ENCODE peak calls at places on chromosomes 3 and 15, in four cellular contexts. U is HFF-Myc; C is BJ; M is activated effector memory CD4-positive, alpha-beta T cell treated with anti-CD3 and anti-CD28 coated beads, Interleukin-2, amount 50 U/mL, for 16 hours. R is an unnamed sample.

GRCh38 chr3:114878119-114878839 is 268.8 kb downstream of the ZBTB20 start:
- DNase-seq in U (no peak), C (no peak), M (no peak), R (no peak)

GRCh38 chr3:132174500-132174899 is 139.7 kb upstream of the CPNE4 start:
- DNase-seq in U (no peak), C (no peak), M (no peak), R (no peak)

GRCh38 chr3:78765671-78766485 is 1001.9 kb downstream of the ROBO1 start:
- DNase-seq in U (no peak), C (peak), M (no peak), R (no peak)

GRCh38 chr3:121883507-121883906 is 10.7 kb upstream of the SLC15A2 start:
- DNase-seq in U (peak), C (no peak), M (no peak), R (no peak)

GRCh38 chr15:67859331-67859946 is 19.6 kb upstream of the RNU6-1 start:
- DNase-seq in U (no peak), C (no peak), M (no peak), R (no peak)

GRCh38 chr3:52781741-52782140 is 4.3 kb downstream of the ITIH1 start:
- DNase-seq in U (no peak), C (no peak), M (no peak), R (no peak)

GRCh38 chr3:54120657-54121403 is 1.5 kb upstream of the CACNA2D3 start:
- DNase-seq in U (no peak), C (no peak), M (no peak), R (no peak)

GRCh38 chr15:71357357-71357756 is 242.1 kb downstream of the THSD4 start:
- DNase-seq in U (no peak), C (no peak), M (no peak), R (no peak)

GRCh38 chr3:129061077-129061887 is 703 bp downstream of the GP9 start:
- DNase-seq in U (no peak), C (no peak), M (no peak), R (no peak)

GRCh38 chr3:196486263-196486662 is 17.3 kb downstream of the RNF168 start:
- DNase-seq in U (no peak), C (no peak), M (peak), R (no peak)

GRCh38 chr15:73190189-73190601 is 137.9 kb downstream of the NEO1 start:
- DNase-seq in U (no peak), C (peak), M (no peak), R (no peak)

GRCh38 chr15:88681610-88682221 is 42.9 kb downstream of the ISG20 start:
- DNase-seq in U (no peak), C (no peak), M (no peak), R (no peak)

GRCh38 chr3:67381667-67382272 is 272.6 kb downstream of the SUCLG2 start:
- DNase-seq in U (no peak), C (no peak), M (no peak), R (no peak)

GRCh38 chr15:63060699-63061098 is 18.2 kb downstream of the TPM1 start:
- DNase-seq in U (no peak), C (no peak), M (no peak), R (no peak)

GRCh38 chr15:63015618-63016017 is 26.9 kb upstream of the TPM1 start:
- DNase-seq in U (no peak), C (no peak), M (no peak), R (no peak)

GRCh38 chr3:119898478-119899177 is 116.7 kb downstream of the NR1I2 start:
- DNase-seq in U (no peak), C (no peak), M (no peak), R (no peak)

GRCh38 chr3:31462050-31462569 is 70.6 kb upstream of the STT3B start:
- DNase-seq in U (no peak), C (no peak), M (peak), R (peak)

GRCh38 chr3:182879031-182879611 is 85.8 kb downstream of the ATP11B start:
- DNase-seq in U (no peak), C (no peak), M (no peak), R (no peak)

GRCh38 chr3:72473156-72473555 is 375.1 kb downstream of the SHQ1 start:
- DNase-seq in U (no peak), C (no peak), M (no peak), R (no peak)

GRCh38 chr3:56937580-56937979 is 122.9 kb upstream of the SPATA12 start:
- DNase-seq in U (no peak), C (no peak), M (no peak), R (no peak)